ENCODE peak calls at places on chromosomes 1 and 21, in five cellular contexts. O is neural crest cell, R is WTC11, P is lower lobe of right lung, J is fibroblast of pulmonary artery. L is an unnamed sample.

GRCh38 chr1:31222176-31222575 is 17.5 kb downstream of the NKAIN1 start:
- DNase-seq in O (no peak), P (no peak), J (no peak), R (no peak), L (no peak)

GRCh38 chr1:247241687-247242086 is 14.2 kb upstream of the VN1R5 start:
- DNase-seq in P (no peak), O (no peak), R (no peak), J (no peak), L (no peak)

GRCh38 chr21:30256100-30256499 is 26.6 kb downstream of the KRTAP24-1 start:
- DNase-seq in J (no peak), P (no peak), R (no peak), O (no peak), L (no peak)

GRCh38 chr1:34361121-34361520 is 184.4 kb downstream of the C1orf94 start:
- DNase-seq in P (no peak), R (no peak), O (no peak), J (no peak), L (no peak)

GRCh38 chr1:56469640-56470371 is 109.6 kb downstream of the PLPP3 start:
- DNase-seq in O (no peak), R (no peak), J (peak; percentile 60), P (no peak), L (no peak)

GRCh38 chr1:213041443-213041842 is 9.6 kb upstream of the RPS6KC1 start:
- DNase-seq in J (peak; percentile 45), O (no peak), R (no peak), P (no peak), L (no peak)

GRCh38 chr1:59015708-59016107 is 231.9 kb upstream of the JUN start:
- DNase-seq in O (no peak), J (peak; percentile 73), P (no peak), R (no peak), L (no peak)

GRCh38 chr1:65434760-65435159 is 14.3 kb downstream of the LEPR start:
- DNase-seq in O (no peak), J (no peak), R (no peak), P (no peak), L (no peak)

GRCh38 chr1:173995475-173995874 is 26.7 kb downstream of the RC3H1 start:
- DNase-seq in J (no peak), O (no peak), R (no peak), P (no peak), L (no peak)

GRCh38 chr21:32538147-32538792 is 47.1 kb downstream of the TCP10L start:
- DNase-seq in R (no peak), P (no peak), J (no peak), O (no peak), L (no peak)

GRCh38 chr21:44425895-44426662 is 29.2 kb upstream of the LRRC3 start:
- DNase-seq in O (no peak), P (no peak), J (no peak), R (peak; percentile 8), L (no peak)

GRCh38 chr1:4690951-4691675 is 36.7 kb downstream of the AJAP1 start:
- DNase-seq in P (no peak), J (no peak), O (no peak), R (no peak), L (no peak)

DNA sequence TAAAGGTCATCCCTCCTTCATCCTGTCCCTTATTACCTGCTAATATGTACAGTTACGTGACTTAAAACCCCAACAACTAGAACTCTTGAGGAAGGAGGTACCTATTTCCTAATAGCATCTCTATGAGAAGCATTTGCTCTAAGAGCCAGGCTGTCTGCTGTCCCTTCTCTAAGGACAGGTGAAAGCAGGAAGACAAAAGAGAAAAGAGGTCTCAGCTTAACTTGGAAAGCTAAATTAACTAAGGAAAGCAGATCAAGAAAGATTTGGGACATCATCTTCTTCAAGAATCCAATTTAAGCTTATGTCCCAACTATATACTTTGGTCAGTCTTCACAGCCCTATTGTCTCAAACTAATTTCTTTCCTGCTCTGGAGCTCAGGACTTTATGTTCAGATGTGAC is 2.9 kb downstream of the EGLN1 start:
- DNase-seq in R (no peak), O (no peak), J (no peak), P (no peak), L (no peak)
- TF ChIP-seq CTCF in R (no peak), O (no peak), J (no peak), P (no peak), L (no peak)

GRCh38 chr1:222794656-222795474 is 20.0 kb upstream of the DISP1 start:
- DNase-seq in J (no peak), R (peak; percentile 22), O (no peak), P (no peak), L (no peak)
- TF ChIP-seq CTCF in J (peak; percentile 5), R (no peak), O (no peak), P (no peak), L (no peak)

GRCh38 chr1:91510754-91511153 is 10.1 kb downstream of the CDC7 start:
- DNase-seq in O (no peak), R (no peak), J (no peak), P (no peak), L (no peak)

GRCh38 chr1:91515994-91516393 is 15.3 kb downstream of the CDC7 start:
- DNase-seq in J (no peak), R (no peak), P (no peak), O (no peak), L (no peak)

GRCh38 chr1:91507330-91507729 is 6.7 kb downstream of the CDC7 start:
- DNase-seq in P (no peak), J (peak; percentile 31), R (no peak), O (no peak), L (no peak)

GRCh38 chr1:91513160-91513559 is 12.5 kb downstream of the CDC7 start:
- DNase-seq in O (no peak), J (peak; percentile 62), P (no peak), R (no peak), L (no peak)

DNA sequence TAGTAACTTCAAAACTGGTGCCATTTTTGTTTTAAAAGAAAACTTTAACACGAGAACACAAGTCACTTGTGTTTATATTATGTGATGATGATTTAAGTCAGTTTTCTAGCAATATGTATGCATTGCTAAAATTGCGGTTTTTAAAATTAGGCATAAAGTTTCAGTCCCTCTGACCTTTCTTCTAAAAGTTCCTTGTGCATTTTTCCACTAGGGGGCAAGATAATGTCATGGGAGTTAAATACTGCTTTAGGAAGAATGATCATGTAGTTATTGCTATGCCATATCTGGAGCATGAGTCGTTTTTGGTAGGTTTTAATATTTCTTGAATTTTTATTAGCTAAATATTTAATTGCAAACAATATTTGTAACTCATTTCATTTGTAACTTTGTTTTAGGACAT is 10.7 kb downstream of the CDC7 start:
- DNase-seq in O (no peak), R (no peak), P (no peak), J (peak; percentile 74), L (no peak)
- TF ChIP-seq CTCF in O (peak; percentile 82), R (peak; percentile 19), P (peak; percentile 71), J (peak; percentile 72), L (peak; percentile 43)

GRCh38 chr1:196779093-196779492 is 4.5 kb downstream of the CFHR3 start:
- DNase-seq in O (no peak), R (no peak), J (no peak), P (no peak), L (no peak)
- TF ChIP-seq CTCF in O (peak; percentile 40), R (no peak), J (no peak), P (no peak), L (no peak)

GRCh38 chr21:26719750-26720149 is 125.5 kb downstream of the ADAMTS1 start:
- DNase-seq in P (no peak), R (no peak), J (no peak), O (no peak), L (no peak)

GRCh38 chr21:26715878-26716506 is 129.2 kb downstream of the ADAMTS1 start:
- DNase-seq in P (peak; percentile 44), J (peak; percentile 70), O (peak; percentile 53), R (peak; percentile 65), L (peak; percentile 29)

GRCh38 chr21:26715116-26715515 is 130.1 kb downstream of the ADAMTS1 start:
- DNase-seq in O (no peak), J (no peak), P (no peak), R (no peak), L (no peak)

GRCh38 chr21:26717146-26717739 is 128.0 kb downstream of the ADAMTS1 start:
- DNase-seq in O (no peak), P (no peak), R (no peak), J (peak; percentile 52), L (peak; percentile 15)
- TF ChIP-seq CTCF in O (peak; percentile 82), P (peak; percentile 60), R (peak; percentile 69), J (peak; percentile 51), L (no peak)